ENCODE peak calls at places on chromosomes 13 and 19, in ten cellular contexts. A is ascending aorta, B is hepatocyte, H is HL-60, V is GM23338, E is brain microvascular endothelial cell, O is IMR-90, Z is fibroblast of mammary gland, C is cardiac muscle cell, Y is transverse colon. I is an unnamed sample.

GRCh38 chr19:10936661-10937084 is 8.1 kb downstream of the TIMM29 start:
- DNase-seq in A (no peak), B (peak; percentile 91), H (peak; percentile 50), V (peak; percentile 96), E (peak; percentile 56), O (peak; percentile 81), Z (peak; percentile 83), C (peak; percentile 92), Y (peak; percentile 40), I (peak; percentile 75)

GRCh38 chr19:42003506-42004294 is 9.7 kb upstream of the ATP1A3 start:
- DNase-seq in A (no peak), B (no peak), H (no peak), V (no peak), E (no peak), O (no peak), Z (no peak), C (no peak), Y (no peak), I (no peak)

GRCh38 chr13:110070511-110071120 is 236.3 kb downstream of the COL4A1 start:
- DNase-seq in A (no peak), B (no peak), H (no peak), V (no peak), E (peak; percentile 55), O (peak; percentile 77), Z (peak; percentile 90), C (no peak), Y (no peak), I (peak; percentile 91)

GRCh38 chr13:70339738-70340137 is 231.5 kb upstream of the KLHL1 start:
- DNase-seq in A (no peak), B (peak; percentile 40), H (no peak), V (peak; percentile 83), E (peak; percentile 6), O (no peak), Z (no peak), C (peak; percentile 34), Y (no peak), I (peak; percentile 30)

GRCh38 chr13:78030351-78030750 is 111.7 kb upstream of the EDNRB start:
- DNase-seq in A (no peak), B (no peak), H (no peak), V (no peak), E (no peak), O (no peak), Z (no peak), C (no peak), Y (no peak), I (no peak)

GRCh38 chr13:43663474-43664090 is 123.2 kb downstream of the ENOX1 start:
- DNase-seq in A (no peak), B (no peak), H (no peak), V (no peak), E (no peak), O (peak; percentile 73), Z (peak; percentile 59), C (no peak), Y (no peak), I (peak; percentile 4)

GRCh38 chr19:58319241-58319640 is 7.6 kb upstream of the ZSCAN22 start:
- DNase-seq in A (no peak), B (no peak), H (no peak), V (no peak), E (no peak), O (no peak), Z (no peak), C (no peak), Y (no peak), I (peak; percentile 65)

GRCh38 chr13:59521549-59521948 is 642.2 kb downstream of the DIAPH3 start:
- DNase-seq in A (no peak), B (no peak), H (no peak), V (no peak), E (no peak), O (no peak), Z (no peak), C (no peak), Y (no peak), I (no peak)

GRCh38 chr13:21673592-21674270 is 2.9 kb downstream of the FGF9 start:
- DNase-seq in A (no peak), B (peak; percentile 76), H (no peak), V (peak; percentile 83), E (no peak), O (peak; percentile 36), Z (no peak), C (peak; percentile 84), Y (peak; percentile 60), I (no peak)

GRCh38 chr19:16167055-16167454 is 6.3 kb downstream of the CIB3 start:
- DNase-seq in A (no peak), B (no peak), H (no peak), V (no peak), E (no peak), O (no peak), Z (no peak), C (no peak), Y (no peak), I (no peak)

GRCh38 chr19:703651-704446 is 4.9 kb upstream of the PALM start:
- DNase-seq in A (peak; percentile 82), B (peak; percentile 80), H (peak; percentile 91), V (peak; percentile 96), E (peak; percentile 41), O (peak; percentile 18), Z (peak; percentile 14), C (peak; percentile 73), Y (peak; percentile 84), I (no peak)

GRCh38 chr13:39297664-39298171 is 259.5 kb downstream of the NHLRC3 start:
- DNase-seq in A (no peak), B (no peak), H (no peak), V (no peak), E (peak; percentile 16), O (peak; percentile 24), Z (no peak), C (no peak), Y (no peak), I (no peak)

GRCh38 chr13:34308725-34309124 is 490.8 kb downstream of the RFC3 start:
- DNase-seq in A (no peak), B (no peak), H (no peak), V (no peak), E (no peak), O (no peak), Z (no peak), C (no peak), Y (no peak), I (peak; percentile 93)

GRCh38 chr19:55901369-55902079 is 30.6 kb downstream of the NLRP13 start:
- DNase-seq in A (no peak), B (no peak), H (no peak), V (no peak), E (no peak), O (no peak), Z (no peak), C (no peak), Y (no peak), I (peak; percentile 5)

GRCh38 chr19:5800361-5801270 is 4.3 kb upstream of the NRTN start:
- DNase-seq in A (no peak), B (peak; percentile 5), H (no peak), V (no peak), E (no peak), O (no peak), Z (no peak), C (no peak), Y (no peak), I (no peak)
- H3K4me3 ChIP-seq in A (no peak overlapping the region), B (no peak overlapping the region), H (no peak overlapping the region), V (no peak overlapping the region), E (no peak overlapping the region), O (no peak overlapping the region), Z (no peak overlapping the region), C (no peak overlapping the region), Y (no peak overlapping the region), I (no peak overlapping the region)

GRCh38 chr19:45899919-45900589 is 2.4 kb downstream of the MYPOP start:
- DNase-seq in A (no peak), B (no peak), H (no peak), V (no peak), E (no peak), O (no peak), Z (no peak), C (no peak), Y (no peak), I (no peak)

GRCh38 chr19:45900661-45901431 is 1.6 kb downstream of the MYPOP start:
- DNase-seq in A (no peak), B (peak; percentile 37), H (no peak), V (peak; percentile 59), E (no peak), O (no peak), Z (no peak), C (no peak), Y (no peak), I (no peak)

GRCh38 chr19:45901432-45901903 is 945 bp downstream of the MYPOP start:
- DNase-seq in A (peak; percentile 78), B (peak; percentile 76), H (peak; percentile 60), V (peak; percentile 35), E (no peak), O (peak; percentile 42), Z (peak; percentile 44), C (peak; percentile 29), Y (peak; percentile 48), I (no peak)

GRCh38 chr19:45902651-45903625 is 525 bp upstream of the MYPOP start:
- DNase-seq in A (peak; percentile 99), B (peak; percentile 99), H (peak; percentile 88), V (peak; percentile 97), E (peak; percentile 94), O (peak; percentile 96), Z (peak; percentile 95), C (peak; percentile 98), Y (peak; percentile 99), I (peak; percentile 93)

GRCh38 chr19:45901912-45902650 is at the start of gene MYPOP:
- DNase-seq in A (no peak), B (peak; percentile 57), H (peak; percentile 37), V (peak; percentile 59), E (no peak), O (no peak), Z (no peak), C (peak; percentile 44), Y (no peak), I (no peak)
- H3K4me3 ChIP-seq in A (peak within 1 kb of the TSS; percentile 72), B (peak within 1 kb of the TSS; percentile 64), H (peak within 1 kb of the TSS; percentile 60), V (peak within 1 kb of the TSS; percentile 86), E (peak within 1 kb of the TSS; percentile 76), O (peak within 1 kb of the TSS; percentile 70), Z (peak within 1 kb of the TSS; percentile 88), C (peak within 1 kb of the TSS; percentile 61), Y (peak within 1 kb of the TSS; percentile 69), I (peak within 1 kb of the TSS; percentile 74)

GRCh38 chr19:54191671-54192453 is 754 bp downstream of the TSEN34 start:
- DNase-seq in A (no peak), B (no peak), H (no peak), V (no peak), E (no peak), O (peak; percentile 33), Z (no peak), C (no peak), Y (no peak), I (no peak)
- H3K4me3 ChIP-seq in A (peak overlapping the region; percentile 75), B (peak overlapping the region; percentile 47), H (peak overlapping the region; percentile 80), V (peak overlapping the region; percentile 97), E (peak overlapping the region; percentile 82), O (peak overlapping the region; percentile 68), Z (peak overlapping the region; percentile 74), C (peak overlapping the region; percentile 62), Y (peak overlapping the region; percentile 34), I (peak overlapping the region; percentile 82)

DNA sequence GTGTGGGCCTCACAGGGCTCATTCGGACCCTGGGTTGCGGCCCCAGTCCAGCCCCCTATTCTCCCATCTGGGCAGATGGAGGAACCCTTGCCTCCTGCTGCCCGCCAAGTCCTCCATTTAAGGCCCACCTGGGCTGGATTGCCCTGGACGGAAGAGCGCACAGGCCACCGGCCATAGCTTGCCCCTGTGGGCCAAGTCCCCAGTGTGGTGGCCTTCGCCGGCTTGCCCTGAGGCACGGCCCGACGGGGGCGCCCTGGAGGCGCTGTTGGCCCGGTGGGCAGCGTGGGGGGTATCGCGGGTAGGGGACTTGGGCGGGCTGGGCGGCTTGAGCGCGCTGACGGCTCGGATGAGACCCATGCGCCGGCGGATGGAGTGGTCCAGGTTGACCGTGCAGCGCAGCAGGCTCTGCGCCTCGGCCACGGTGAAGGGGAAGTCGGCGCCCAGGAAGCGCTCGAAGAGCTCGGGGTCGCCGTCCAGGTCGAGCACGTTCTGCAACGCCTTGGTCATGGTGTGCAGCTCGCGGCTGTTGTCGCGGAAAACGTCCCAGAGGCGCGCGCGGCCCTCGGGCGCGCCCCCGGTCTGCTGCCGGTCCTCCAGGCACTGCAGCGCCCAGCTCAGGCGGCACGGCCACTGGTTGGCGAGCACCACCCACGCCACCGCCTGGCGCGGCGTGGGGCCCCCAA is 8.8 kb downstream of the NKPD1 start:
- DNase-seq in A (no peak), B (no peak), H (no peak), V (peak; percentile 60), E (no peak), O (no peak), Z (no peak), C (no peak), Y (no peak), I (no peak)
- H3K4me3 ChIP-seq in A (peak overlapping the region; percentile 40), B (no peak overlapping the region), H (no peak overlapping the region), V (peak overlapping the region; percentile 55), E (no peak overlapping the region), O (peak overlapping the region; percentile 19), Z (no peak overlapping the region), C (no peak overlapping the region), Y (no peak overlapping the region), I (no peak overlapping the region)

I was measured in bronchial epithelial cell.